ENCODE peak calls at places on chromosomes 2 and 18, in ten cellular contexts. U, W, O, N, J, P, B, F, L and G are unnamed samples.

GRCh38 chr2:161199885-161200284 is 39.7 kb downstream of the TANK start:
- ATAC-seq in P (no peak), B (peak; percentile 27), F (no peak), U (no peak), L (peak; percentile 57), W (no peak), J (no peak), O (no peak), N (peak; percentile 49), G (no peak)

GRCh38 chr2:101509498-101510274 is 34.8 kb upstream of the RFX8 start:
- ATAC-seq in L (no peak), B (no peak), F (peak; percentile 62), O (no peak), W (peak; percentile 41), J (no peak), U (peak; percentile 57), P (no peak), N (no peak), G (peak; percentile 79)

GRCh38 chr2:241933175-241933911 is 63.8 kb downstream of the RTP5 start:
- ATAC-seq in W (peak; percentile 33), P (peak; percentile 80), N (no peak), O (peak; percentile 42), J (peak; percentile 17), F (peak; percentile 49), U (no peak), L (no peak), B (peak; percentile 78), G (peak; percentile 88)

GRCh38 chr18:40534748-40535147 is 1420.3 kb upstream of the PIK3C3 start:
- ATAC-seq in W (no peak), J (no peak), F (no peak), P (no peak), L (no peak), N (no peak), B (no peak), U (no peak), O (no peak), G (no peak)

GRCh38 chr2:137237055-137237454 is 471.7 kb downstream of the THSD7B start:
- ATAC-seq in N (no peak), L (no peak), O (no peak), U (peak; percentile 49), B (no peak), J (no peak), W (peak; percentile 82), P (peak; percentile 45), F (no peak), G (no peak)

GRCh38 chr2:121233486-121234110 is 51.4 kb downstream of the TFCP2L1 start:
- ATAC-seq in P (no peak), W (no peak), F (no peak), B (no peak), J (no peak), O (no peak), U (no peak), L (no peak), N (no peak), G (no peak)

GRCh38 chr2:88831792-88832248 is 140.3 kb downstream of the RPIA start:
- ATAC-seq in O (peak; percentile 87), L (peak; percentile 30), U (no peak), F (peak; percentile 91), W (peak; percentile 64), P (no peak), J (peak; percentile 94), B (no peak), N (no peak), G (no peak)

GRCh38 chr18:830315-830901 is 18.4 kb upstream of the YES1 start:
- ATAC-seq in P (peak; percentile 35), B (no peak), F (peak; percentile 78), U (peak; percentile 89), L (peak; percentile 50), O (no peak), J (no peak), W (peak; percentile 60), N (peak; percentile 81), G (peak; percentile 58)

GRCh38 chr2:97935719-97936161 is 60.0 kb downstream of the TMEM131 start:
- ATAC-seq in N (no peak), L (no peak), J (peak; percentile 71), W (no peak), P (no peak), O (peak; percentile 97), F (no peak), U (peak; percentile 7), B (peak; percentile 35), G (no peak)

GRCh38 chr2:134310450-134311079 is 56.7 kb downstream of the MGAT5 start:
- ATAC-seq in W (peak; percentile 71), P (peak; percentile 83), O (no peak), L (no peak), J (no peak), U (no peak), B (no peak), F (no peak), N (no peak), G (no peak)

GRCh38 chr2:98514879-98515570 is 70.4 kb downstream of the INPP4A start:
- ATAC-seq in B (no peak), U (no peak), J (peak; percentile 61), O (no peak), N (peak; percentile 77), F (no peak), P (no peak), W (peak; percentile 21), L (no peak), G (no peak)

GRCh38 chr2:217897816-217898806 is 104.7 kb downstream of the TNS1 start:
- ATAC-seq in W (peak; percentile 53), J (no peak), P (peak; percentile 79), N (no peak), F (peak; percentile 73), B (no peak), L (no peak), O (peak; percentile 19), U (peak; percentile 6), G (peak; percentile 8)
- H3K27ac ChIP-seq in W (peak overlapping the region; percentile 79), J (peak overlapping the region; percentile 89), P (peak overlapping the region; percentile 89), N (no peak overlapping the region), F (peak overlapping the region; percentile 90), B (peak overlapping the region; percentile 89), L (no peak overlapping the region), O (no peak overlapping the region), U (peak overlapping the region; percentile 92), G (peak overlapping the region; percentile 97)

GRCh38 chr18:22170421-22171262 is 1.3 kb downstream of the GATA6 start:
- ATAC-seq in U (peak; percentile 4), P (no peak), F (peak; percentile 1), B (peak; percentile 37), O (peak; percentile 50), L (no peak), W (no peak), J (peak; percentile 32), N (peak; percentile 17), G (peak; percentile 37)

GRCh38 chr18:22169889-22170420 is 566 bp downstream of the GATA6 start:
- ATAC-seq in P (no peak), J (peak; percentile 51), W (peak; percentile 0), F (peak; percentile 7), B (peak; percentile 30), O (peak; percentile 32), L (no peak), N (peak; percentile 41), U (peak; percentile 8), G (peak; percentile 26)

GRCh38 chr18:22172594-22173049 is 3.2 kb downstream of the GATA6 start:
- ATAC-seq in W (no peak), O (no peak), L (no peak), F (peak; percentile 4), U (no peak), N (no peak), P (no peak), B (no peak), J (no peak), G (no peak)

GRCh38 chr18:22171839-22172582 is 2.6 kb downstream of the GATA6 start:
- ATAC-seq in W (no peak), N (no peak), L (no peak), U (no peak), J (no peak), F (no peak), P (no peak), O (no peak), B (no peak), G (no peak)

GRCh38 chr18:22171263-22171838 is 2.0 kb downstream of the GATA6 start:
- ATAC-seq in P (no peak), L (no peak), F (no peak), B (no peak), U (no peak), O (no peak), J (no peak), W (no peak), N (no peak), G (no peak)
- H3K27ac ChIP-seq in P (peak overlapping the region; percentile 100), L (no peak overlapping the region), F (peak overlapping the region; percentile 98), B (peak overlapping the region; percentile 61), U (peak overlapping the region; percentile 98), O (no peak overlapping the region), J (no peak overlapping the region), W (peak overlapping the region; percentile 64), N (no peak overlapping the region), G (peak overlapping the region; percentile 85)

GRCh38 chr18:58272779-58273500 is 228.9 kb downstream of the NEDD4L start:
- ATAC-seq in F (no peak), W (no peak), B (no peak), N (no peak), O (no peak), L (no peak), J (no peak), U (no peak), P (no peak), G (no peak)

GRCh38 chr18:58271770-58272169 is 227.7 kb downstream of the NEDD4L start:
- ATAC-seq in P (no peak), U (no peak), F (no peak), J (no peak), W (no peak), L (no peak), B (no peak), O (no peak), N (no peak), G (no peak)

GRCh38 chr18:58270396-58270795 is 226.4 kb downstream of the NEDD4L start:
- ATAC-seq in O (no peak), B (no peak), W (no peak), F (no peak), U (no peak), L (no peak), N (no peak), J (no peak), P (peak; percentile 13), G (no peak)

GRCh38 chr18:58269931-58270330 is 225.9 kb downstream of the NEDD4L start:
- ATAC-seq in U (no peak), J (no peak), P (peak; percentile 93), L (no peak), O (no peak), W (no peak), N (no peak), B (no peak), F (peak; percentile 83), G (no peak)

GRCh38 chr18:58272209-58272608 is 228.2 kb downstream of the NEDD4L start:
- ATAC-seq in U (no peak), W (no peak), O (no peak), L (no peak), B (no peak), J (no peak), N (no peak), P (no peak), F (no peak), G (no peak)
- H3K27ac ChIP-seq in U (peak overlapping the region; percentile 68), W (no peak overlapping the region), O (no peak overlapping the region), L (no peak overlapping the region), B (no peak overlapping the region), J (no peak overlapping the region), N (no peak overlapping the region), P (peak overlapping the region; percentile 81), F (peak overlapping the region; percentile 26), G (no peak overlapping the region)

DNA sequence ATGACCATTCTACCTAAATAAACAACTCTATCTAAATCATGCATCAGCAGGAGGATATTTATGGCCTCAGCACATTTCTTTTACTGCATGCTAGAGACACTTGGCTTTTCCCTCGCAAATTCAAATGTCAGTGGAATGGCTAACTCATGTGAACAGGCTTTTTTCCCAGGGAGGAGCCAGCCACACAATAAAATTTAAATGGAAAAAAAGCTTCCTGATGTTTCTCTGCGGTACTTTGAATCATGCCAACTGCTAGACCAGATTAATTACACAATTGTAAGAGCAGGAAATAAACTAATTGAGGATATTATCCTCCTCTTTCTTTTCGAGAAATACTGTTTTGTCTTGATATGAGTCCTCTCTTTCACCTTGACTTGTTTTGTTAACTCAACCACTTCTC is 676.3 kb downstream of the IRS1 start:
- ATAC-seq in L (no peak), O (no peak), F (no peak), U (no peak), W (no peak), J (no peak), P (no peak), B (no peak), N (no peak), G (no peak)
- H3K27ac ChIP-seq in L (no peak overlapping the region), O (peak overlapping the region; percentile 46), F (no peak overlapping the region), U (no peak overlapping the region), W (no peak overlapping the region), J (peak overlapping the region; percentile 24), P (no peak overlapping the region), B (no peak overlapping the region), N (no peak overlapping the region), G (no peak overlapping the region)